ENCODE peak calls at places on chromosomes 2 and 18, in nine cellular contexts. M, H, V, I, T, G, X, Q and D are unnamed samples.

GRCh38 chr2:33442528-33443069 is 33.9 kb upstream of the RASGRP3 start:
- DNase-seq in M (no peak), H (no peak), V (no peak), I (no peak), T (no peak), G (no peak), X (no peak), Q (no peak), D (peak)

GRCh38 chr18:51051105-51051712 is 21.2 kb downstream of the SMAD4 start:
- DNase-seq in M (no peak), H (peak), V (no peak), I (no peak), T (no peak), G (no peak), X (no peak), Q (peak), D (peak)

GRCh38 chr2:43212931-43213330 is 13.5 kb downstream of the ZFP36L2 start:
- DNase-seq in M (no peak), H (no peak), V (peak), I (no peak), T (peak), G (no peak), X (peak), Q (no peak), D (no peak)

GRCh38 chr2:196066794-196067382 is 1.7 kb downstream of the DNAH7 start:
- DNase-seq in M (no peak), H (peak), V (no peak), I (no peak), T (no peak), G (no peak), X (no peak), Q (peak), D (peak)

GRCh38 chr2:32864337-32864736 is 82.4 kb upstream of the LTBP1 start:
- DNase-seq in M (peak), H (no peak), V (no peak), I (no peak), T (no peak), G (no peak), X (no peak), Q (peak), D (peak)

GRCh38 chr18:48885951-48886400 is 64.8 kb downstream of the SMAD7 start:
- DNase-seq in M (no peak), H (no peak), V (no peak), I (no peak), T (peak), G (no peak), X (no peak), Q (no peak), D (no peak)

GRCh38 chr2:178426388-178426787 is 24.6 kb downstream of the PRKRA start:
- DNase-seq in M (no peak), H (peak), V (no peak), I (no peak), T (no peak), G (no peak), X (no peak), Q (peak), D (peak)

GRCh38 chr2:216292886-216293291 is 79.4 kb downstream of the MARCHF4 start:
- DNase-seq in M (no peak), H (peak), V (no peak), I (no peak), T (no peak), G (no peak), X (no peak), Q (no peak), D (peak)

GRCh38 chr2:149989447-149990063 is 402.0 kb upstream of the MMADHC start:
- DNase-seq in M (peak), H (peak), V (peak), I (no peak), T (no peak), G (no peak), X (no peak), Q (peak), D (peak)

GRCh38 chr18:24627644-24628315 is 167.3 kb downstream of the HRH4 start:
- DNase-seq in M (no peak), H (peak), V (no peak), I (no peak), T (no peak), G (no peak), X (no peak), Q (no peak), D (no peak)

GRCh38 chr2:142140434-142140845 is 9.6 kb upstream of the LRP1B start:
- DNase-seq in M (no peak), H (peak), V (no peak), I (no peak), T (no peak), G (no peak), X (no peak), Q (peak), D (peak)

GRCh38 chr18:37422116-37422515 is 143.5 kb downstream of the CELF4 start:
- DNase-seq in M (no peak), H (no peak), V (no peak), I (no peak), T (no peak), G (no peak), X (no peak), Q (no peak), D (no peak)

GRCh38 chr18:80009661-80010550 is 21.5 kb upstream of the TXNL4A start:
- DNase-seq in M (peak), H (peak), V (peak), I (no peak), T (peak), G (no peak), X (no peak), Q (peak), D (peak)

GRCh38 chr2:159131882-159132281 is 154.6 kb downstream of the WDSUB1 start:
- DNase-seq in M (no peak), H (peak), V (peak), I (no peak), T (no peak), G (no peak), X (no peak), Q (peak), D (peak)

GRCh38 chr2:105890856-105891255 is 146.1 kb downstream of the NCK2 start:
- DNase-seq in M (no peak), H (no peak), V (no peak), I (no peak), T (no peak), G (no peak), X (no peak), Q (no peak), D (no peak)

GRCh38 chr2:99754215-99754614 is 264.4 kb upstream of the REV1 start:
- DNase-seq in M (peak), H (peak), V (no peak), I (no peak), T (no peak), G (no peak), X (no peak), Q (peak), D (peak)

GRCh38 chr2:99615247-99615771 is 125.5 kb upstream of the REV1 start:
- DNase-seq in M (no peak), H (no peak), V (no peak), I (peak), T (no peak), G (peak), X (no peak), Q (peak), D (no peak)

GRCh38 chr2:43276962-43277383 is 50.6 kb upstream of the ZFP36L2 start:
- DNase-seq in M (no peak), H (peak), V (no peak), I (no peak), T (peak), G (no peak), X (peak), Q (peak), D (no peak)

GRCh38 chr18:7177131-7177744 is 53.7 kb upstream of the LRRC30 start:
- DNase-seq in M (peak), H (peak), V (peak), I (peak), T (no peak), G (peak), X (no peak), Q (peak), D (peak)

GRCh38 chr2:965640-966147 is 15.0 kb downstream of the SNTG2 start:
- DNase-seq in M (no peak), H (no peak), V (no peak), I (no peak), T (no peak), G (no peak), X (no peak), Q (no peak), D (no peak)

GRCh38 chr2:158828378-158829136 is 33.4 kb downstream of the DAPL1 start:
- DNase-seq in M (no peak), H (no peak), V (no peak), I (no peak), T (no peak), G (no peak), X (no peak), Q (no peak), D (peak)

GRCh38 chr2:169815849-169816248 is 8.9 kb downstream of the METTL5 start:
- DNase-seq in M (peak), H (peak), V (no peak), I (no peak), T (no peak), G (no peak), X (no peak), Q (peak), D (peak)

GRCh38 chr2:168196764-168197180 is 50.6 kb downstream of the STK39 start:
- DNase-seq in M (no peak), H (no peak), V (no peak), I (no peak), T (no peak), G (no peak), X (no peak), Q (no peak), D (no peak)

GRCh38 chr2:217182996-217183395 is 323.1 kb upstream of the TNP1 start:
- DNase-seq in M (no peak), H (no peak), V (no peak), I (no peak), T (no peak), G (no peak), X (no peak), Q (no peak), D (no peak)

GRCh38 chr18:78836838-78837237 is 142.8 kb upstream of the SALL3 start:
- DNase-seq in M (no peak), H (no peak), V (no peak), I (no peak), T (no peak), G (no peak), X (no peak), Q (no peak), D (no peak)

GRCh38 chr2:145481334-145481922 is 961.5 kb upstream of the ZEB2 start:
- DNase-seq in M (no peak), H (no peak), V (no peak), I (no peak), T (no peak), G (no peak), X (no peak), Q (no peak), D (no peak)

GRCh38 chr2:218343591-218343990 is 13.1 kb upstream of the CATIP start:
- DNase-seq in M (peak), H (peak), V (no peak), I (no peak), T (no peak), G (no peak), X (no peak), Q (no peak), D (peak)

GRCh38 chr2:41854227-41854626 is 193.6 kb upstream of the PKDCC start:
- DNase-seq in M (no peak), H (peak), V (no peak), I (no peak), T (no peak), G (no peak), X (no peak), Q (peak), D (no peak)

GRCh38 chr2:16279641-16280040 is 339.3 kb downstream of the MYCN start:
- DNase-seq in M (no peak), H (no peak), V (no peak), I (no peak), T (no peak), G (no peak), X (no peak), Q (no peak), D (no peak)

GRCh38 chr2:16282511-16282910 is 342.2 kb downstream of the MYCN start:
- DNase-seq in M (no peak), H (no peak), V (no peak), I (no peak), T (no peak), G (no peak), X (no peak), Q (no peak), D (no peak)

GRCh38 chr2:16280081-16280480 is 339.7 kb downstream of the MYCN start:
- DNase-seq in M (no peak), H (no peak), V (no peak), I (no peak), T (no peak), G (no peak), X (no peak), Q (no peak), D (no peak)

GRCh38 chr2:16283071-16283850 is 342.9 kb downstream of the MYCN start:
- DNase-seq in M (no peak), H (no peak), V (no peak), I (no peak), T (no peak), G (no peak), X (no peak), Q (no peak), D (no peak)

DNA sequence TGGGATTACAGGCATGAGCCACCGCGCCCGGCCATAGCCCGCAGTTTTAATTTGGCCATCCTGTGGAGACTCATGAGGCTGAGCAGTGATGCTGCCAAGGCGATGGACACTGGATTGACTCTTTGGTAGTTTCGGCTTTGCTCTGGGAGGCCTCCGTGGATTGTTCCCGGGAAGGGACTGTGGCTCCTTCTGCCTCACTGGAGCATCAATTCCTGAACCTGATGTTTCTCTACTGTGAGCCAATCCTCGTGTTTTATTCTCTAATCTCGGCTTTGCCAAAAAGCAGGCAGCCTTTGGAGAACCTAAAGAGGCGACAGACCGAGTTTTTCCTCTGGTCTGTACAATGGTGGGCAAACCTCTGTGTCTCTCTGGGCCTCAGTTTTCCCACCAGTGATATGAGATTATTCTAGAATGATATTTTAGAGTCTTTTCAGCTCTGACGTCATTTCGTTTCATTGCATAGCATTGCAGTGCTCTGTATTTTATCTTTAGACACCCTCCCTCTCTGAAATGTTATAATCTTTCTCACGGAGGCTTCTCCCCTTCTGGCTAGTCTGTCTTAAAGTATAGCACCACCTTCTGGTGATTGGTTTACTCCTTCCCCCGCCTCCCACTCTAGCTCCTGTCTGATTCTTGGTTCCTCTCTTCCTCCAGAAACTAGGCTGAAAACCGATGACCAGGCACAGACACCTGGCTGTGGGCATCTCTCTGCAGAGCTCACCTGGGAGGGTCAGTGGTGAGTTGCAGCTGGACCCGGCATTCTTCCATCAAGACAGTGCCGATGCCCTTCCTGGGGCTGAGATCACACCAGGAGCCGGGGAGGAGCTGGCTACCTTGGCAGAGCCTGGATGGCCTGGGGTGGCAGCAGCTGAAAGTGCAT is 341.3 kb downstream of the MYCN start:
- DNase-seq in M (no peak), H (peak), V (no peak), I (peak), T (no peak), G (peak), X (no peak), Q (peak), D (no peak)
- TF ChIP-seq CTCF in M (no peak), H (peak), V (peak), I (no peak), T (peak), G (peak), X (peak), Q (peak), D (no peak)

GRCh38 chr2:176110975-176111663 is 4.0 kb downstream of the HOXD11 start:
- DNase-seq in M (no peak), H (peak), V (no peak), I (peak), T (no peak), G (peak), X (no peak), Q (peak), D (peak)
- TF ChIP-seq CTCF in M (peak), H (peak), V (peak), I (peak), T (no peak), G (peak), X (peak), Q (peak), D (peak)

GRCh38 chr2:46163804-46164569 is 133.2 kb upstream of the EPAS1 start:
- DNase-seq in M (no peak), H (peak), V (no peak), I (no peak), T (peak), G (no peak), X (no peak), Q (peak), D (peak)

GRCh38 chr2:46167924-46168323 is 129.3 kb upstream of the EPAS1 start:
- DNase-seq in M (no peak), H (no peak), V (no peak), I (no peak), T (no peak), G (no peak), X (no peak), Q (no peak), D (peak)

GRCh38 chr2:46167406-46167805 is 129.8 kb upstream of the EPAS1 start:
- DNase-seq in M (no peak), H (peak), V (no peak), I (no peak), T (no peak), G (no peak), X (no peak), Q (no peak), D (peak)

GRCh38 chr2:46164581-46165301 is 132.5 kb upstream of the EPAS1 start:
- DNase-seq in M (peak), H (peak), V (peak), I (no peak), T (peak), G (peak), X (no peak), Q (peak), D (peak)

GRCh38 chr2:46165916-46166315 is 131.3 kb upstream of the EPAS1 start:
- DNase-seq in M (no peak), H (no peak), V (no peak), I (no peak), T (no peak), G (no peak), X (no peak), Q (no peak), D (no peak)
- TF ChIP-seq CTCF in M (no peak), H (no peak), V (no peak), I (no peak), T (no peak), G (no peak), X (no peak), Q (no peak), D (no peak)

GRCh38 chr2:5077479-5078089 is 614.6 kb upstream of the SOX11 start:
- DNase-seq in M (no peak), H (peak), V (no peak), I (no peak), T (no peak), G (peak), X (no peak), Q (peak), D (no peak)
- TF ChIP-seq CTCF in M (no peak), H (no peak), V (no peak), I (no peak), T (no peak), G (no peak), X (no peak), Q (peak), D (no peak)

GRCh38 chr2:115738138-115738537 is 1295.7 kb downstream of the DPP10 start:
- DNase-seq in M (no peak), H (no peak), V (no peak), I (no peak), T (no peak), G (no peak), X (no peak), Q (no peak), D (no peak)

DNA sequence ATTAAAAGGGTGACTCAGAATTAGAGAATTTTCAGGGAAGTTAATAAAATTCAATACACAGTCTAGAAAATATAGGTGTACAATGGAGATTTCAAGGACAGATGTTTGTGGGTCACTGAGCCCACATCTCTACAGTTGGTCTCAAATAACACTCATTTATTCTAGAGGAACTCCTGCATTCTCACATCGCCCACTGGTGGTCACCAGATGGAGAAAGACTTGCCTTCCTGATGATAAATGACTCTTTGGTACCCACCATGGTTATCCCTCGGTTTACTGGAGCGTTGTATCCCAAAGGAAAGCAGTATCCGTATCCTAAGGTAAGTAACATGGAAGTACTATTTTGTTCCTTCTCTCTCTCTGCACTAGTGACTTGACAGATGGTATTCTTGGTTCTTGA is 1297.1 kb downstream of the DPP10 start:
- DNase-seq in M (no peak), H (no peak), V (no peak), I (peak), T (no peak), G (no peak), X (no peak), Q (no peak), D (no peak)
- TF ChIP-seq CTCF in M (no peak), H (no peak), V (no peak), I (peak), T (no peak), G (peak), X (no peak), Q (no peak), D (no peak)

GRCh38 chr2:126866451-126866850 is 32.2 kb upstream of the TEX51 start:
- DNase-seq in M (no peak), H (no peak), V (no peak), I (no peak), T (no peak), G (no peak), X (no peak), Q (no peak), D (no peak)

GRCh38 chr2:126860395-126860794 is 38.3 kb upstream of the TEX51 start:
- DNase-seq in M (no peak), H (no peak), V (no peak), I (no peak), T (no peak), G (no peak), X (no peak), Q (no peak), D (no peak)

GRCh38 chr2:126862730-126863129 is 36.0 kb upstream of the TEX51 start:
- DNase-seq in M (no peak), H (no peak), V (no peak), I (no peak), T (no peak), G (no peak), X (no peak), Q (no peak), D (no peak)

GRCh38 chr2:126863336-126864015 is 35.2 kb upstream of the TEX51 start:
- DNase-seq in M (no peak), H (no peak), V (no peak), I (no peak), T (no peak), G (no peak), X (no peak), Q (no peak), D (no peak)

DNA sequence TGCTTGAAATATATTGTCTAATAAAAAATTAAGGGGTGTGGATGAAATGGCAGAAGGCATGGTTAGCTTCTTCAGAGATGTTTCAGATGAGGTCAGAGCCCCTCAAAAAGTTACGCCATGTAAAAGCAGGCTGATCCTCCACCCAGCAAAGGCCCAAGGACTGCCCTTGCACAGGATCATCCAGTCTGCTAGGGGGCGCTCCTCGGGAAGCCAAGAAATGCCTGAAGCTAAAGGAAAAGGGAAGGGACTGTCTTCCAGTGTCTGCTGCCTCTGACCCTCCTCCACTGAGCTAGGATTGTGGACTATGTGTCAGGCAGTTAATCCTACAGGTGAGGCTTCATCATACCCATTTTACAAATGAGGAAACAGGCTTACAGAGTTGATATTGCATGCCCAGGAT is 33.8 kb upstream of the TEX51 start:
- DNase-seq in M (no peak), H (no peak), V (no peak), I (peak), T (no peak), G (peak), X (no peak), Q (no peak), D (no peak)
- TF ChIP-seq CTCF in M (no peak), H (no peak), V (no peak), I (no peak), T (no peak), G (peak), X (no peak), Q (peak), D (peak)